ENCODE peak calls at places on chromosomes 1 and 21, in six cellular contexts. F is GM23248, C is T-helper 17 cell, R is posterior cingulate gyrus, M is RWPE1, W is pons. D is an unnamed sample.
A peak's percentile ranks its signal among the peaks of the same experiment; 100 is the strongest.

GRCh38 chr1:23825762-23826522 is 713 bp upstream of the HMGCL start:
- DNase-seq in W (no peak), F (peak; percentile 15), C (no peak), M (no peak), R (no peak), D (peak; percentile 24)

GRCh38 chr1:223683586-223684487 is 18.3 kb upstream of the CAPN8 start:
- DNase-seq in M (peak; percentile 61), F (peak; percentile 67), R (no peak), W (peak; percentile 26), C (peak; percentile 21), D (peak; percentile 83)

GRCh38 chr1:63679589-63679988 is 86.4 kb downstream of the PGM1 start:
- DNase-seq in M (no peak), R (no peak), W (no peak), C (no peak), F (no peak), D (no peak)

GRCh38 chr1:227914801-227915563 is 32.8 kb downstream of the WNT9A start:
- DNase-seq in R (peak; percentile 50), C (no peak), W (no peak), F (no peak), M (no peak), D (no peak)

GRCh38 chr1:151976868-151977267 is 16.8 kb downstream of the S100A10 start:
- DNase-seq in C (no peak), F (peak; percentile 82), R (no peak), M (no peak), W (no peak), D (no peak)

GRCh38 chr21:36753556-36753955 is 54.6 kb downstream of the SIM2 start:
- DNase-seq in R (no peak), C (no peak), W (no peak), F (peak; percentile 46), M (peak; percentile 8), D (no peak)

GRCh38 chr1:163170975-163171676 is 31.6 kb downstream of the RGS5 start:
- DNase-seq in W (no peak), C (no peak), R (no peak), F (peak; percentile 55), M (peak; percentile 28), D (no peak)

GRCh38 chr1:61077676-61078521 is 4.5 kb upstream of the NFIA start:
- DNase-seq in F (peak; percentile 99), C (peak; percentile 71), W (peak; percentile 100), M (peak; percentile 100), R (peak; percentile 86), D (peak; percentile 100)

GRCh38 chr1:226884116-226884515 is 13.7 kb downstream of the PSEN2 start:
- DNase-seq in W (no peak), M (no peak), F (no peak), C (no peak), R (no peak), D (no peak)